ENCODE peak calls at places on chromosomes 5 and 9, in six cellular contexts. A is lung; B is caudate nucleus; W is stimulated activated CD4-positive, alpha-beta T cell treated with anti-CD3 and anti-CD28 coated beads, Interleukin-1b, Interleukin-23, amount 100 ng/mL, for 48 hours; D is HT-29; Q is lower leg skin. I is an unnamed sample.

GRCh38 chr5:60210810-60211209 is 317.3 kb upstream of the PDE4D start:
- DNase-seq in A (no peak), B (no peak), W (no peak), D (no peak), Q (no peak), I (no peak)

GRCh38 chr9:108150736-108151135 is 661.2 kb upstream of the KLF4 start:
- DNase-seq in A (peak), B (no peak), W (no peak), D (no peak), Q (peak), I (no peak)

GRCh38 chr9:100426532-100427365 is at the start of gene MSANTD3:
- DNase-seq in A (peak), B (no peak), W (peak), D (peak), Q (peak), I (peak)

GRCh38 chr9:110871736-110872135 is 166.5 kb downstream of the LPAR1 start:
- DNase-seq in A (no peak), B (no peak), W (no peak), D (no peak), Q (no peak), I (no peak)

GRCh38 chr5:125595095-125595494 is 828.1 kb upstream of the GRAMD2B start:
- DNase-seq in A (peak), B (peak), W (no peak), D (no peak), Q (no peak), I (peak)

GRCh38 chr5:77312411-77312810 is 101.9 kb downstream of the PDE8B start:
- DNase-seq in A (no peak), B (no peak), W (no peak), D (peak), Q (no peak), I (no peak)

GRCh38 chr9:96014078-96014477 is 138.6 kb downstream of the ERCC6L2 start:
- DNase-seq in A (no peak), B (peak), W (peak), D (no peak), Q (no peak), I (no peak)

GRCh38 chr5:116032094-116032517 is at the start of gene ARL14EPL:
- DNase-seq in A (peak), B (no peak), W (no peak), D (peak), Q (peak), I (no peak)

GRCh38 chr5:83914199-83914598 is 193.5 kb upstream of the HAPLN1 start:
- DNase-seq in A (no peak), B (no peak), W (no peak), D (no peak), Q (no peak), I (no peak)

GRCh38 chr9:76676857-76677256 is 87.4 kb upstream of the PCA3 start:
- DNase-seq in A (no peak), B (no peak), W (no peak), D (no peak), Q (no peak), I (no peak)

GRCh38 chr5:145825751-145826180 is 9.4 kb downstream of the PRELID2 start:
- DNase-seq in A (no peak), B (no peak), W (no peak), D (peak), Q (no peak), I (peak)

GRCh38 chr9:137550241-137550621 is at the start of gene PNPLA7:
- DNase-seq in A (peak), B (peak), W (peak), D (peak), Q (peak), I (peak)

GRCh38 chr5:132008961-132009680 is 2.3 kb downstream of the ACSL6 start:
- DNase-seq in A (no peak), B (no peak), W (no peak), D (no peak), Q (no peak), I (no peak)

GRCh38 chr5:102152906-102153787 is 142.9 kb downstream of the SLCO4C1 start:
- DNase-seq in A (no peak), B (no peak), W (no peak), D (peak), Q (no peak), I (no peak)

GRCh38 chr5:108122701-108123100 is 259.2 kb downstream of the FBXL17 start:
- DNase-seq in A (no peak), B (no peak), W (no peak), D (no peak), Q (no peak), I (no peak)

GRCh38 chr5:116075117-116075910 is 9.5 kb upstream of the COMMD10 start:
- DNase-seq in A (no peak), B (no peak), W (peak), D (no peak), Q (no peak), I (no peak)

GRCh38 chr9:110156902-110157301 is 51.1 kb downstream of the C9orf152 start:
- DNase-seq in A (no peak), B (no peak), W (peak), D (no peak), Q (peak), I (no peak)

GRCh38 chr9:111037744-111038335 is 430 bp downstream of the LPAR1 start:
- DNase-seq in A (no peak), B (no peak), W (no peak), D (no peak), Q (no peak), I (peak)

GRCh38 chr9:69193685-69194032 is 19.6 kb downstream of the TJP2 start:
- DNase-seq in A (no peak), B (no peak), W (no peak), D (no peak), Q (no peak), I (no peak)

GRCh38 chr9:90857103-90857502 is 55.5 kb downstream of the SYK start:
- DNase-seq in A (no peak), B (no peak), W (no peak), D (no peak), Q (no peak), I (no peak)

GRCh38 chr5:102865510-102866314 is 110.6 kb downstream of the PAM start:
- DNase-seq in A (peak), B (peak), W (peak), D (peak), Q (peak), I (no peak)

GRCh38 chr5:114319821-114320220 is 42.0 kb upstream of the KCNN2 start:
- DNase-seq in A (no peak), B (no peak), W (no peak), D (no peak), Q (no peak), I (no peak)